ENCODE peak calls at places on chromosomes 16 and 17, in nine cellular contexts. P, Y, M, Z, D, O, F, R and T are unnamed samples.

GRCh38 chr17:45758544-45758943 is 25.6 kb upstream of the CRHR1 start:
- DNase-seq in P (no peak), Y (no peak), M (no peak), Z (no peak), D (no peak), O (no peak), F (no peak), R (no peak), T (no peak)

GRCh38 chr16:82033006-82033405 is 2.0 kb upstream of the HSD17B2 start:
- DNase-seq in P (no peak), Y (no peak), M (no peak), Z (no peak), D (no peak), O (no peak), F (no peak), R (no peak), T (no peak)

GRCh38 chr16:3058173-3059030 is 7.0 kb upstream of the IL32 start:
- DNase-seq in P (no peak), Y (no peak), M (peak; percentile 55), Z (no peak), D (peak; percentile 59), O (peak; percentile 84), F (peak; percentile 54), R (peak; percentile 70), T (no peak)

GRCh38 chr17:66963521-66964082 is 905 bp upstream of the CACNG4 start:
- DNase-seq in P (no peak), Y (no peak), M (no peak), Z (no peak), D (no peak), O (peak; percentile 51), F (no peak), R (no peak), T (no peak)

GRCh38 chr17:41211845-41212466 is 14.5 kb upstream of the KRTAP9-2 start:
- DNase-seq in P (peak; percentile 55), Y (peak; percentile 7), M (no peak), Z (peak; percentile 52), D (no peak), O (no peak), F (no peak), R (no peak), T (no peak)

GRCh38 chr16:1034230-1035065 is 38.1 kb upstream of the SSTR5 start:
- DNase-seq in P (no peak), Y (no peak), M (no peak), Z (no peak), D (no peak), O (no peak), F (no peak), R (no peak), T (no peak)

GRCh38 chr17:82440991-82441627 is 9.4 kb downstream of the CYBC1 start:
- DNase-seq in P (no peak), Y (no peak), M (peak; percentile 38), Z (no peak), D (no peak), O (peak; percentile 50), F (no peak), R (peak; percentile 85), T (no peak)

GRCh38 chr17:60135160-60135950 is 14.4 kb upstream of the CA4 start:
- DNase-seq in P (peak; percentile 99), Y (peak; percentile 42), M (no peak), Z (peak; percentile 47), D (peak; percentile 93), O (peak; percentile 97), F (peak; percentile 77), R (peak; percentile 97), T (peak; percentile 55)

GRCh38 chr16:84281077-84281476 is 13.6 kb upstream of the WFDC1 start:
- DNase-seq in P (no peak), Y (no peak), M (peak; percentile 10), Z (no peak), D (peak; percentile 31), O (peak; percentile 72), F (no peak), R (no peak), T (no peak)

GRCh38 chr17:44164476-44164875 is 6.0 kb upstream of the ASB16 start:
- DNase-seq in P (no peak), Y (no peak), M (no peak), Z (no peak), D (no peak), O (no peak), F (no peak), R (no peak), T (no peak)

GRCh38 chr16:57435838-57436237 is 11.3 kb downstream of the CIAPIN1 start:
- DNase-seq in P (no peak), Y (no peak), M (no peak), Z (no peak), D (no peak), O (no peak), F (no peak), R (no peak), T (no peak)

GRCh38 chr17:38534498-38534885 is 71.3 kb downstream of the SRCIN1 start:
- DNase-seq in P (no peak), Y (no peak), M (no peak), Z (no peak), D (no peak), O (no peak), F (no peak), R (no peak), T (no peak)

GRCh38 chr17:38538906-38539305 is 66.8 kb downstream of the SRCIN1 start:
- DNase-seq in P (no peak), Y (no peak), M (no peak), Z (no peak), D (no peak), O (no peak), F (no peak), R (no peak), T (no peak)

GRCh38 chr17:38539386-38539785 is 66.4 kb downstream of the SRCIN1 start:
- DNase-seq in P (no peak), Y (no peak), M (no peak), Z (no peak), D (no peak), O (no peak), F (no peak), R (no peak), T (no peak)

GRCh38 chr17:38535886-38536285 is 69.9 kb downstream of the SRCIN1 start:
- DNase-seq in P (no peak), Y (no peak), M (no peak), Z (no peak), D (no peak), O (no peak), F (no peak), R (no peak), T (no peak)

GRCh38 chr17:38536661-38537060 is 69.1 kb downstream of the SRCIN1 start:
- DNase-seq in P (no peak), Y (no peak), M (no peak), Z (no peak), D (no peak), O (no peak), F (no peak), R (no peak), T (no peak)
- TF ChIP-seq CTCF in P (no peak), Y (no peak), M (no peak), Z (no peak), D (no peak), O (no peak), F (no peak), R (no peak), T (no peak)

DNA sequence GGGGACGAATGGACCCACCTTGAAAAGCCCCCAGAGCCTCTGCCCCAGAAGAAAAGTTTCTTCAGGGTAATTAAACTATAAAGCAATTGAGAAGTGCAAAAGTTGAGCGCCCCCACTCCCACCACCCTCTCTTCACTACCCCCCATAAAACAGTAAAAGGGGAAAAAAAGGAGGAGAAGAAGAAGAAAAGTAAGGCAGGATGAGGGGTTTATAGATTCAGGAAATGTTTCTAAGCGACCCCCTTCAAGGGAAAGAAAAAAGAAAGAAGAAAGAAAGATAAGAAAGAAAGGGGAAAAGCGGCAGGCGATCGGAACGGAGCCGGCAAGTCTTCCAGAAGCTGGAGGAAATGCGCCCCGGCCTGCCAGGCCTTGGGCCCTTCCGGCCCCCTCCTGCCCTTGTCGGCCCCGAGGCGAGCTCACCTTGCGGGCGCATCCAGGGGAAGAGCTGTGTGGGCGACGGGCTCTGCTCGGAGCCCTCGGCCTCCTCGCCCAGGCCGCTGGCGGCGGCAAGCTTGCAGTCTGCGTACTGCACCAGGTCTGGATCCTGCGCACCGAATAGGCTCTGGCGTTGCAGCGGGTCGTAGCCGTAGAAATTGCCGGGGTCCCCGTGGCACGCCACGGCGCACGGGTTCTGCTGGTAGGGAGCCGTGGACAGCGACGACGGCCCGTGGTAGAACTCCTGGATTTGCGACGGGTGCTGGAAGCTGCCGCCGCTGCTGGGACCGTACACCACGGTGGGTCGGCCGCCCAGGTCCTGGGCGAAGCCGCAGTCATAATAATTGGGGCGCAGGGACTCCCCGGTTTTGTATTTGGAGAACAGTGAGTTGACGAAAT is 1.0 kb downstream of the HOXB8 start:
- DNase-seq in P (peak; percentile 64), Y (no peak), M (no peak), Z (no peak), D (no peak), O (peak; percentile 60), F (no peak), R (peak; percentile 49), T (no peak)
- H3K4me3 ChIP-seq in P (peak overlapping the region; percentile 74), Y (peak overlapping the region; percentile 67), M (no peak overlapping the region), Z (no peak overlapping the region), D (no peak overlapping the region), O (peak overlapping the region; percentile 30), F (peak overlapping the region; percentile 10), R (peak overlapping the region; percentile 43), T (no peak overlapping the region)

DNA sequence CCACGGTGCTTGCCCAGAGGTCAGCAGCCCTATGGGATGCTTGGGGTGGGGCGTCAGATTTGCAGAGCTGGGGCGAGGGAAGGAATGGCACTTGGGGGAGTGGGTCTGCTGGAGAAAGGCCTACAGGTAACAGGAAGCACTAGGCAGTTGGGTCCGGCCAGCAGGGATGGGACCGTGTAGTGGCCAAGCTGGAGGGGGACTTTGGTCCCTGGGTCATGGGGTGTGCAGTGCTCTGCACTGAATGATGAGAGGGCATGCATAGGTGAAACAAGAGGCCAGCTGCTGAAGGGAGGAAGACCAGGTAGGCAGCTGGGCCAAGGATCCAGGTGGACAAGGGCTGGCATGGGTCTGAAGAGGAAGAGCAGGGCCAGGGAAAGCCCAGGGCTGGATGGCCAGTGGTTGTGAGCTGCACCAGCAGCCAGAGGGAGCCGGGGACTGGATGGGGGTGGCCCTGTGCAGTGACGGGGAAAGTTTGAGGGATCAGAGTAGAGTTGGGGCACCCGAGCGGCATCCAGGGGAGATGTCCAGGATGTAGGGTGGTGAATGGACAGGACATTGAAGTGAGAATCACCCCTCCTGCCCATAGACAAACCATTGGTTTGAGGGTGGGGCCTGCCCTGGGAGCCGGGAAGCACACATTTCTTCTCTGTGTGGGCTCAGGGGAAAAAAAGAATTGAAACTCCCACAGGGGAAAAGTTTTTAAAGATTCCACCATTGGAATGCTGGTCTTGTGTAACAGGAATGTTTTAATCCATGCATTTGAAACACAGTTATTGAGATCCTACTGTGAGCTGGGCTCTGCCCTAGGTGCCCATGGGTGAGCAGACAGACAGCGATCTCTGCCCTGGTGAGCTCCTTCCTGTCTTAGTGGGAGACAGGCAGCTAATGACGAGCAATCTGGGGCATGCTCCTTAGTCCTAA is 25.1 kb downstream of the RAI1 start:
- DNase-seq in P (no peak), Y (no peak), M (no peak), Z (no peak), D (no peak), O (no peak), F (no peak), R (no peak), T (no peak)
- TF ChIP-seq CTCF in P (no peak), Y (peak; percentile 22), M (no peak), Z (no peak), D (no peak), O (no peak), F (no peak), R (no peak), T (peak; percentile 29)

DNA sequence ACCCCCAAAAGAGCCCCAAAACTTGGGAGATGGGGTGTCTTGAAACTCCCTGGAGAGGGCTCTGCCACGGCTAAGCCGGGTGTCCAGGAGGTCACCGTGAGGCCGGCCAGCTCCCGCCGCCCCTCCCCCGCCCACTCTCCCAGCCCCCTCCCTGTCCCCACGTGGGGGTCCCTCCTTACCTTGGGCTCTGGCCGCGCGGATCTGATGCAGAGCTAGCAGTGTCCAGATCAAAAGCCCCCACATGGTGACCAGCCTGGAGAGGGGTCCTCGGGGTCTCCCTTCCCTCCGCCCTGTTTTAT is 450 bp downstream of the SDK2 start:
- DNase-seq in P (no peak), Y (no peak), M (no peak), Z (no peak), D (peak; percentile 42), O (no peak), F (no peak), R (no peak), T (no peak)
- H3K4me3 ChIP-seq in P (peak overlapping the region; percentile 59), Y (no peak overlapping the region), M (no peak overlapping the region), Z (no peak overlapping the region), D (peak overlapping the region; percentile 80), O (peak overlapping the region; percentile 81), F (peak overlapping the region; percentile 27), R (peak overlapping the region; percentile 84), T (peak overlapping the region; percentile 29)